ENCODE peak calls at places on chromosomes 1 and 21, in five cellular contexts. H is A673, E is sigmoid colon, G is GM13977, W is hepatocyte. S is an unnamed sample.
A peak's percentile ranks its signal among the peaks of the same experiment; 100 is the strongest.

GRCh38 chr1:172390620-172391491 is 29.6 kb upstream of the C1orf105 start:
- DNase-seq in H (no peak), E (peak; percentile 62), G (peak; percentile 49), W (peak; percentile 37), S (no peak)

GRCh38 chr1:206912445-206913095 is 9.2 kb downstream of the FCMR start:
- DNase-seq in H (peak; percentile 80), E (peak; percentile 87), G (peak; percentile 80), W (peak; percentile 90), S (no peak)

GRCh38 chr21:45528028-45528705 is 14.1 kb downstream of the SLC19A1 start:
- DNase-seq in H (no peak), E (peak; percentile 35), G (no peak), W (no peak), S (no peak)

GRCh38 chr1:52002038-52002917 is 11.8 kb upstream of the RAB3B start:
- DNase-seq in H (peak; percentile 92), E (no peak), G (peak; percentile 86), W (peak; percentile 95), S (peak; percentile 79)

GRCh38 chr1:160795951-160796383 is at the start of gene LY9:
- DNase-seq in H (no peak), E (no peak), G (peak; percentile 72), W (no peak), S (no peak)

GRCh38 chr1:55374801-55375616 is 159.8 kb upstream of the USP24 start:
- DNase-seq in H (no peak), E (peak; percentile 90), G (no peak), W (no peak), S (no peak)

GRCh38 chr21:30634906-30635305 is at the start of gene KRTAP20-2:
- DNase-seq in H (no peak), E (no peak), G (no peak), W (no peak), S (no peak)

GRCh38 chr1:110875216-110875731 is 2.3 kb downstream of the CD53 start:
- DNase-seq in H (no peak), E (no peak), G (peak; percentile 27), W (no peak), S (no peak)

GRCh38 chr1:7406641-7407546 is 364.2 kb upstream of the VAMP3 start:
- DNase-seq in H (no peak), E (peak; percentile 60), G (no peak), W (no peak), S (no peak)

GRCh38 chr1:117683571-117684285 is 77.9 kb downstream of the TENT5C start:
- DNase-seq in H (no peak), E (no peak), G (no peak), W (no peak), S (no peak)

GRCh38 chr1:106925750-106926149 is 130.7 kb upstream of the PRMT6 start:
- DNase-seq in H (no peak), E (no peak), G (no peak), W (no peak), S (no peak)

GRCh38 chr1:79100385-79100784 is 93.9 kb upstream of the ADGRL4 start:
- DNase-seq in H (peak; percentile 20), E (no peak), G (no peak), W (no peak), S (peak; percentile 79)

GRCh38 chr1:167706363-167706762 is 15.4 kb upstream of the MPZL1 start:
- DNase-seq in H (no peak), E (no peak), G (no peak), W (no peak), S (no peak)

GRCh38 chr1:220339581-220339980 is 67.3 kb upstream of the RAB3GAP2 start:
- DNase-seq in H (peak; percentile 27), E (no peak), G (no peak), W (no peak), S (no peak)

GRCh38 chr1:51488372-51489050 is 30.6 kb downstream of the EPS15 start:
- DNase-seq in H (no peak), E (no peak), G (no peak), W (no peak), S (no peak)

GRCh38 chr1:98211271-98211840 is 290.5 kb upstream of the DPYD start:
- DNase-seq in H (no peak), E (no peak), G (no peak), W (no peak), S (peak; percentile 29)

GRCh38 chr1:60893111-60893510 is 189.2 kb upstream of the NFIA start:
- DNase-seq in H (no peak), E (no peak), G (no peak), W (no peak), S (no peak)

GRCh38 chr1:218851601-218852000 is 322.1 kb upstream of the LYPLAL1 start:
- DNase-seq in H (no peak), E (no peak), G (no peak), W (no peak), S (no peak)

GRCh38 chr1:7313081-7313546 is 458.0 kb upstream of the VAMP3 start:
- DNase-seq in H (no peak), E (no peak), G (no peak), W (no peak), S (no peak)

GRCh38 chr21:45914321-45914845 is 67.2 kb upstream of the COL6A1 start:
- DNase-seq in H (no peak), E (no peak), G (no peak), W (no peak), S (no peak)

GRCh38 chr1:99731384-99731783 is 35.1 kb downstream of the FRRS1 start:
- DNase-seq in H (no peak), E (no peak), G (no peak), W (no peak), S (no peak)

GRCh38 chr1:110612060-110612745 is 6.0 kb upstream of the KCNA2 start:
- DNase-seq in H (no peak), E (no peak), G (no peak), W (peak; percentile 75), S (no peak)

GRCh38 chr1:109773900-109774485 is 10.3 kb upstream of the EPS8L3 start:
- DNase-seq in H (no peak), E (peak; percentile 59), G (no peak), W (no peak), S (no peak)

GRCh38 chr1:93468681-93469080 is 20.8 kb downstream of the FNBP1L start:
- DNase-seq in H (no peak), E (no peak), G (no peak), W (no peak), S (no peak)

GRCh38 chr21:30831194-30831765 is 1.7 kb upstream of the KRTAP7-1 start:
- DNase-seq in H (peak; percentile 46), E (no peak), G (peak; percentile 31), W (peak; percentile 29), S (no peak)

GRCh38 chr1:230831706-230832105 is 36.6 kb downstream of the C1orf198 start:
- DNase-seq in H (no peak), E (no peak), G (no peak), W (no peak), S (no peak)

GRCh38 chr1:151620286-151620685 is 8.4 kb downstream of the SNX27 start:
- DNase-seq in H (no peak), E (no peak), G (no peak), W (no peak), S (no peak)

GRCh38 chr1:209601809-209602657 is 18.5 kb downstream of the CAMK1G start:
- DNase-seq in H (peak; percentile 84), E (no peak), G (no peak), W (peak; percentile 62), S (no peak)

GRCh38 chr1:32351859-32352745 is 10.2 kb downstream of the FAM229A start:
- DNase-seq in H (no peak), E (peak; percentile 86), G (no peak), W (peak; percentile 82), S (no peak)

GRCh38 chr1:234970731-234971476 is 157.7 kb downstream of the TOMM20 start:
- DNase-seq in H (no peak), E (peak; percentile 95), G (peak; percentile 43), W (peak; percentile 82), S (no peak)

GRCh38 chr1:181043025-181043880 is 9.5 kb downstream of the MR1 start:
- DNase-seq in H (no peak), E (no peak), G (no peak), W (peak; percentile 65), S (no peak)

GRCh38 chr1:208093754-208094719 is 150.1 kb downstream of the PLXNA2 start:
- DNase-seq in H (peak; percentile 53), E (peak; percentile 78), G (peak; percentile 71), W (peak; percentile 69), S (no peak)

GRCh38 chr1:145972580-145972979 is 8.1 kb downstream of the POLR3GL start:
- DNase-seq in H (no peak), E (no peak), G (no peak), W (no peak), S (no peak)

GRCh38 chr1:177569476-177569875 is 398.7 kb downstream of the BRINP2 start:
- DNase-seq in H (no peak), E (no peak), G (no peak), W (no peak), S (no peak)

GRCh38 chr1:156251527-156251926 is 3.7 kb upstream of the PAQR6 start:
- DNase-seq in H (no peak), E (no peak), G (no peak), W (no peak), S (no peak)

GRCh38 chr1:44855742-44856141 is 12.7 kb upstream of the PTCH2 start:
- DNase-seq in H (no peak), E (no peak), G (no peak), W (peak; percentile 26), S (no peak)

GRCh38 chr1:60573726-60574409 is 500.3 kb upstream of the C1orf87 start:
- DNase-seq in H (peak; percentile 22), E (no peak), G (no peak), W (peak; percentile 31), S (peak; percentile 51)

DNA sequence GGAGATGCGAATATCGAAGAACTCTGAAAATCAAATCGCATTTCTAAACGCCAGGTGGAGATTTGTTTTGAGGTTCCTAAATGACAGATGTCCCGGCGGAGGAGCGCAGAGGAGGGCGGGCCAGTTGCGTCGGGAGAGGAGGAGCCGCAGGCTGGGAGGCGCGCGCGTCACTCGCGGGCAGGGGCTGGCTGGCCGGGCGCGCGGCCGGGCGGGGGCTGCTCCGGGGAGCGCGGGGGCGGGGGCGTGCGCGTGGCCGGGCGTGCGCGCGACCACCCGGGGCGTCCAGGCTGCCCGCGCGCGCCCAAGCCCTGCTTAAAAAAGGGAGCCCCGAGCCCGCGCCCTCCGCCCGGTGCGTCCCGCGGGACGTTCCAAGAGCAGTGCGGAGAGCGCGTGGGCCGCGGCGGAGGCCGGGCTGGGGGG is 47.3 kb downstream of the H3-3A start:
- DNase-seq in H (peak; percentile 96), E (peak; percentile 94), G (peak; percentile 97), W (peak; percentile 94), S (no peak)
- TF ChIP-seq CTCF in H (no peak), E (no peak), G (peak; percentile 7), W (no peak), S (no peak)

GRCh38 chr1:15885701-15886612 is 38.5 kb downstream of the SPEN start:
- DNase-seq in H (peak; percentile 96), E (peak; percentile 99), G (no peak), W (peak; percentile 98), S (peak; percentile 66)
- TF ChIP-seq CTCF in H (peak; percentile 29), E (no peak), G (no peak), W (peak; percentile 20), S (peak; percentile 32)

DNA sequence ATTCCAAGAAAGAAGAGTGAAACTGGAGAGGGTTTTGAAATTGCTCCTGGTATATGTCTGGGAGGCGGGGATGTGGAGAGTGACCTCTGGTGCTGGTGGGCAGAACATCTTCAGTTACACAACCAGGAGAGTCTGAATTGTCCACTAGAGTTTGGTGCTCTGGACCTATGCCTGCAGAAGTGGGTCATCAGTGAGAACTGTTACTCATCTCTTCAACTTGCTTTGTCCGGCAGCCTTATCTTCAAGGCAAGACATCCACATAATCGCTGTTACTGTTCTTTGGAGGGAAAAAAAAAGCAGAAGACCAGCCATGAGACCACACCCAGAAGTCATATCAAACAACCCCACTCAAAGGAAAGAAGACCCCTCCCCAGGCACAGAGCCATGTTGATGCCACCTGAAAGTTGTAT is 14.9 kb downstream of the SH2D1B start:
- DNase-seq in H (no peak), E (no peak), G (no peak), W (no peak), S (no peak)
- TF ChIP-seq CTCF in H (no peak), E (no peak), G (no peak), W (no peak), S (no peak)

GRCh38 chr21:23394458-23394857 is 2212.8 kb downstream of the MRPL39 start:
- DNase-seq in H (peak; percentile 3), E (no peak), G (no peak), W (no peak), S (no peak)
- TF ChIP-seq CTCF in H (peak; percentile 47), E (no peak), G (no peak), W (no peak), S (no peak)

S was measured in kidney epithelial cell.